ENCODE peak calls at places on chromosomes 6 and 20, in five cellular contexts. R is A549, P is WTC11, N is K562, H is HepG2. B is an unnamed sample.

GRCh38 chr6:134739299-134740090 is 210.4 kb downstream of the ALDH8A1 start:
- DNase-seq in R (no peak), H (no peak), P (no peak), N (no peak), B (no peak)

GRCh38 chr6:26172496-26172958 is 85.3 kb downstream of the HFE start:
- DNase-seq in N (peak; percentile 66), P (no peak), R (no peak), H (no peak), B (no peak)

GRCh38 chr20:21808863-21809664 is 103.6 kb downstream of the PAX1 start:
- DNase-seq in P (peak; percentile 89), H (peak; percentile 31), R (peak; percentile 29), N (peak; percentile 55), B (no peak)

GRCh38 chr6:113068569-113068968 is 721.4 kb downstream of the RFPL4B start:
- DNase-seq in N (no peak), H (no peak), P (no peak), R (no peak), B (no peak)

GRCh38 chr6:49913656-49914055 is 47.3 kb upstream of the CRISP1 start:
- DNase-seq in P (no peak), R (no peak), N (no peak), H (no peak), B (no peak)

GRCh38 chr20:38082894-38083293 is 49.3 kb downstream of the RPRD1B start:
- DNase-seq in H (peak; percentile 93), N (no peak), R (no peak), P (no peak), B (no peak)

GRCh38 chr6:45483021-45483420 is 105.3 kb upstream of the SUPT3H start:
- DNase-seq in P (no peak), R (no peak), N (no peak), H (no peak), B (no peak)

GRCh38 chr20:5863040-5863811 is 87.1 kb downstream of the TRMT6 start:
- DNase-seq in R (no peak), N (no peak), H (no peak), P (no peak), B (no peak)

GRCh38 chr20:38231786-38232130 is 28.8 kb downstream of the KIAA1755 start:
- DNase-seq in R (no peak), H (no peak), N (no peak), P (no peak), B (no peak)

GRCh38 chr20:1894951-1895673 is at the start of gene SIRPA:
- DNase-seq in R (peak; percentile 43), P (peak; percentile 42), H (no peak), N (no peak), B (no peak)

GRCh38 chr6:44734886-44735630 is 347.6 kb downstream of the CDC5L start:
- DNase-seq in H (no peak), P (no peak), R (no peak), N (no peak), B (peak; percentile 27)

GRCh38 chr6:116458264-116458663 is 2.9 kb upstream of the CALHM6 start:
- DNase-seq in N (no peak), H (no peak), P (no peak), R (no peak), B (no peak)

GRCh38 chr6:116462516-116462915 is 1.3 kb downstream of the CALHM6 start:
- DNase-seq in N (no peak), H (no peak), P (no peak), R (no peak), B (no peak)

GRCh38 chr6:116461563-116462507 is 660 bp downstream of the CALHM6 start:
- DNase-seq in H (no peak), R (no peak), N (no peak), P (peak; percentile 86), B (no peak)

GRCh38 chr6:116461075-116461474 is at the start of gene CALHM6:
- DNase-seq in N (no peak), P (no peak), R (no peak), H (no peak), B (no peak)

GRCh38 chr6:116459927-116460326 is 1.2 kb upstream of the CALHM6 start:
- DNase-seq in R (no peak), N (no peak), H (no peak), P (no peak), B (no peak)
- TF ChIP-seq ESRRA in R (no peak), N (no peak), H (no peak), P (no peak), B (no peak)

GRCh38 chr6:24574809-24575208 is 71.2 kb downstream of the KIAA0319 start:
- DNase-seq in N (no peak), H (no peak), R (no peak), P (no peak), B (no peak)
- TF ChIP-seq ESRRA in N (no peak), H (no peak), R (no peak), P (no peak), B (no peak)

GRCh38 chr20:31990958-31991705 is 19.1 kb upstream of the CCM2L start:
- DNase-seq in R (no peak), N (no peak), H (no peak), P (no peak), B (no peak)

GRCh38 chr20:31988430-31989015 is 20.6 kb downstream of the XKR7 start:
- DNase-seq in P (no peak), H (no peak), R (peak; percentile 35), N (no peak), B (no peak)

GRCh38 chr20:31992086-31992485 is 18.2 kb upstream of the CCM2L start:
- DNase-seq in P (no peak), H (no peak), N (no peak), R (no peak), B (no peak)

GRCh38 chr20:31987744-31988143 is 19.8 kb downstream of the XKR7 start:
- DNase-seq in R (peak; percentile 82), N (no peak), P (no peak), H (peak; percentile 45), B (no peak)

GRCh38 chr20:31989030-31989645 is 21.1 kb upstream of the CCM2L start:
- DNase-seq in H (no peak), P (no peak), R (no peak), N (no peak), B (no peak)
- TF ChIP-seq ESRRA in H (no peak), P (no peak), R (no peak), N (no peak), B (no peak)

GRCh38 chr20:18364768-18365167 is 76.4 kb downstream of the ZNF133 start:
- DNase-seq in P (no peak), R (no peak), H (no peak), N (no peak), B (no peak)

GRCh38 chr20:18361678-18362077 is 73.4 kb downstream of the ZNF133 start:
- DNase-seq in N (no peak), H (no peak), R (no peak), P (no peak), B (no peak)

GRCh38 chr20:18362916-18363315 is 74.6 kb downstream of the ZNF133 start:
- DNase-seq in N (no peak), R (no peak), P (no peak), H (no peak), B (no peak)

GRCh38 chr20:18360601-18361000 is 72.3 kb downstream of the ZNF133 start:
- DNase-seq in P (no peak), R (no peak), H (no peak), N (no peak), B (no peak)

DNA sequence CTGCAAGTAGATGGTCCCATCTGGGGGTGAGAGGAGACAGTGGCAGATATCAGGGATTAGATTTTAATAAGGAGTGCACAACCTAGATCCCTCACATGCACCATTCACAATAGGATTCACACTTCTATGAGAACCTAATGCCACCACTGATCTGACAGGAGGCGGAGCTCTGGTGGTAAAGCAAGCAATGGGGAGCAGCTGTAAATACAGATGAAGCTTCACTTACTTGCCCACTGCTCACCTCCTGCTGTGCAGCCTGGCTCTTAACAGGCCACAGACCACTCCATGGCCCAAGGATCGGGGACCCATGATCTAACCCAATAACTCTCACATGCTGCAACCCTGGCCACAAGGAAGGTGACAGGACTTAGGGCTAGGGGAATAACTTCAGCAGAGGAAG is 75.4 kb downstream of the ZNF133 start:
- DNase-seq in N (no peak), P (no peak), R (no peak), H (no peak), B (no peak)
- TF ChIP-seq ESRRA in N (no peak), P (no peak), R (no peak), H (no peak), B (no peak)

GRCh38 chr6:55694148-55694547 is 115.2 kb upstream of the HMGCLL1 start:
- DNase-seq in R (peak; percentile 4), H (no peak), P (peak; percentile 58), N (no peak), B (no peak)
- TF ChIP-seq ESRRA in R (no peak), H (no peak), P (no peak), N (no peak), B (no peak)

DNA sequence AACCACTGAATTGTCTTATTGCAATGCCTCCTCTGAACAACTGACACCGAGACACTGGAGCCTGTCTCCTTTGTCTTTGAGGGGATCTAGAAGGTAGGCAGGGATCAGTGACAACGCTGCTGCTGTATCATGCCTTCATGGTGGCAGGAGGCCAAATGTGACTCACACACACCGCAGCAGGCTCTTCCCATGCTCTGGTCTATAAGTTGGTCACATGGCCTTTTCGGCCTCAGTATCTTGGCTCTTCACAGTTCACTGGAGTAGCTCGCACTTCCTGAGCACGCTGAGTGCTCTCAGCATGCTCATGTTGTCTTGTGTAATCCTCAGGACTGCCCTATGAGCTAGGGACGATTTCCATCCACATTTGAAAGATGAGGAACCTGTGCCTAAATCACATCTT is 167.4 kb upstream of the PCSK2 start:
- DNase-seq in R (peak; percentile 8), P (no peak), N (no peak), H (no peak), B (no peak)
- TF ChIP-seq ESRRA in R (no peak), P (no peak), N (no peak), H (no peak), B (no peak)

GRCh38 chr6:151485616-151486015 is 8.2 kb upstream of the CCDC170 start:
- DNase-seq in N (no peak), H (no peak), P (no peak), R (no peak), B (no peak)

GRCh38 chr6:151488226-151488625 is 5.6 kb upstream of the CCDC170 start:
- DNase-seq in P (no peak), N (no peak), H (no peak), R (no peak), B (no peak)

GRCh38 chr6:151481752-151482151 is 12.1 kb upstream of the CCDC170 start:
- DNase-seq in H (no peak), P (no peak), N (no peak), R (no peak), B (no peak)

GRCh38 chr6:151482290-151482689 is 11.5 kb upstream of the CCDC170 start:
- DNase-seq in N (no peak), R (no peak), H (no peak), P (no peak), B (no peak)

GRCh38 chr6:151483968-151484367 is 9.8 kb upstream of the CCDC170 start:
- DNase-seq in N (no peak), H (peak; percentile 19), R (no peak), P (no peak), B (no peak)
- TF ChIP-seq ESRRA in N (no peak), H (no peak), R (no peak), P (no peak), B (no peak)

B was measured in GM12878.